ENCODE peak calls at places on chromosomes 6 and 20, in four cellular contexts. One of them, this sample, is unnamed.

GRCh38 chr6:32968093-32968769 is at the start of gene BRD2:
- DNase-seq in posterior vena cava: peak
- DNase-seq in RPMI7951: peak
- DNase-seq in WTC11: peak
- DNase-seq in this sample: peak

GRCh38 chr6:100880149-100880900 is 804 bp downstream of the ASCC3 start:
- DNase-seq in WTC11: no peak
- DNase-seq in posterior vena cava: no peak
- DNase-seq in RPMI7951: peak
- DNase-seq in this sample: no peak

GRCh38 chr6:33725222-33725621 is 13.7 kb upstream of the UQCC2 start:
- DNase-seq in RPMI7951: no peak
- DNase-seq in WTC11: no peak
- DNase-seq in posterior vena cava: no peak
- DNase-seq in this sample: no peak

GRCh38 chr6:142592876-142593275 is 291.1 kb downstream of the ADGRG6 start:
- DNase-seq in posterior vena cava: no peak
- DNase-seq in WTC11: no peak
- DNase-seq in RPMI7951: peak
- DNase-seq in this sample: no peak

GRCh38 chr6:1322725-1323219 is 10.9 kb downstream of the FOXQ1 start:
- DNase-seq in RPMI7951: no peak
- DNase-seq in posterior vena cava: no peak
- DNase-seq in WTC11: no peak
- DNase-seq in this sample: no peak

GRCh38 chr6:70166088-70166958 is 136.6 kb downstream of the COL9A1 start:
- DNase-seq in RPMI7951: no peak
- DNase-seq in posterior vena cava: peak
- DNase-seq in WTC11: peak
- DNase-seq in this sample: no peak

GRCh38 chr6:157597461-157598312 is 216.7 kb downstream of the ZDHHC14 start:
- DNase-seq in WTC11: peak
- DNase-seq in posterior vena cava: peak
- DNase-seq in RPMI7951: peak
- DNase-seq in this sample: no peak

GRCh38 chr6:14129572-14129971 is 12.0 kb downstream of the CD83 start:
- DNase-seq in RPMI7951: peak
- DNase-seq in WTC11: peak
- DNase-seq in posterior vena cava: no peak
- DNase-seq in this sample: no peak

GRCh38 chr20:16260911-16261310 is 312.3 kb downstream of the KIF16B start:
- DNase-seq in WTC11: no peak
- DNase-seq in posterior vena cava: no peak
- DNase-seq in RPMI7951: no peak
- DNase-seq in this sample: no peak

GRCh38 chr6:105855433-105855832 is 230.7 kb upstream of the PRDM1 start:
- DNase-seq in posterior vena cava: no peak
- DNase-seq in WTC11: no peak
- DNase-seq in RPMI7951: no peak
- DNase-seq in this sample: no peak

GRCh38 chr20:47397652-47398301 is 41.3 kb upstream of the ZMYND8 start:
- DNase-seq in posterior vena cava: no peak
- DNase-seq in WTC11: no peak
- DNase-seq in RPMI7951: no peak
- DNase-seq in this sample: no peak

GRCh38 chr6:107988570-107988969 is 30.6 kb upstream of the SEC63 start:
- DNase-seq in WTC11: no peak
- DNase-seq in posterior vena cava: no peak
- DNase-seq in RPMI7951: no peak
- DNase-seq in this sample: no peak

GRCh38 chr20:55004044-55004443 is 528.7 kb downstream of the DOK5 start:
- DNase-seq in WTC11: no peak
- DNase-seq in RPMI7951: no peak
- DNase-seq in posterior vena cava: no peak
- DNase-seq in this sample: no peak

GRCh38 chr6:90816764-90817163 is 229.9 kb upstream of the MAP3K7 start:
- DNase-seq in posterior vena cava: no peak
- DNase-seq in RPMI7951: no peak
- DNase-seq in WTC11: no peak
- DNase-seq in this sample: no peak

GRCh38 chr6:169372616-169373015 is 119.0 kb upstream of the THBS2 start:
- DNase-seq in WTC11: no peak
- DNase-seq in posterior vena cava: no peak
- DNase-seq in RPMI7951: no peak
- DNase-seq in this sample: no peak

GRCh38 chr20:5654557-5654956 is 95.6 kb upstream of the SHLD1 start:
- DNase-seq in WTC11: no peak
- DNase-seq in RPMI7951: peak
- DNase-seq in posterior vena cava: no peak
- DNase-seq in this sample: no peak

GRCh38 chr6:109782401-109783046 is 91.4 kb downstream of the FIG4 start:
- DNase-seq in RPMI7951: no peak
- DNase-seq in WTC11: no peak
- DNase-seq in posterior vena cava: no peak
- DNase-seq in this sample: no peak

GRCh38 chr6:157144861-157145260 is 178.5 kb downstream of the TMEM242 start:
- DNase-seq in RPMI7951: peak
- DNase-seq in posterior vena cava: no peak
- DNase-seq in WTC11: no peak
- DNase-seq in this sample: no peak

GRCh38 chr6:134340574-134340973 is 22.7 kb upstream of the SGK1 start:
- DNase-seq in RPMI7951: no peak
- DNase-seq in WTC11: no peak
- DNase-seq in posterior vena cava: no peak
- DNase-seq in this sample: no peak

GRCh38 chr6:32317532-32317931 is 54.2 kb downstream of the TSBP1 start:
- DNase-seq in WTC11: no peak
- DNase-seq in RPMI7951: no peak
- DNase-seq in posterior vena cava: no peak
- DNase-seq in this sample: no peak